ENCODE peak calls at places on chromosomes 4 and X, in eight cellular contexts. P, I, W, Q, F, M, B and H are unnamed samples.

GRCh38 chr4:11598591-11598990 is 169.9 kb upstream of the HS3ST1 start:
- DNase-seq in P (no peak), I (no peak), W (no peak), Q (no peak), F (no peak), M (no peak), B (no peak), H (no peak)

GRCh38 chrX:119015407-119016242 is 41.2 kb downstream of the LONRF3 start:
- DNase-seq in P (peak), I (no peak), W (peak), Q (no peak), F (no peak), M (no peak), B (no peak), H (no peak)

GRCh38 chrX:44071847-44072545 is 98.8 kb upstream of the NDP start:
- DNase-seq in P (peak), I (no peak), W (no peak), Q (no peak), F (no peak), M (no peak), B (no peak), H (no peak)

GRCh38 chr4:16297003-16297402 is 70.7 kb upstream of the TAPT1 start:
- DNase-seq in P (no peak), I (no peak), W (no peak), Q (no peak), F (no peak), M (no peak), B (no peak), H (no peak)

GRCh38 chr4:172042714-172043114 is 229.5 kb downstream of the GALNTL6 start:
- DNase-seq in P (peak), I (no peak), W (no peak), Q (no peak), F (no peak), M (peak), B (no peak), H (no peak)

GRCh38 chrX:103565752-103566151 is 19.6 kb upstream of the TCEAL4 start:
- DNase-seq in P (no peak), I (no peak), W (no peak), Q (no peak), F (no peak), M (no peak), B (no peak), H (no peak)

GRCh38 chrX:124388562-124388961 is 42.2 kb downstream of the SH2D1A start:
- DNase-seq in P (peak), I (no peak), W (peak), Q (no peak), F (peak), M (peak), B (no peak), H (no peak)

GRCh38 chrX:123859409-123859827 is 435 bp upstream of the XIAP start:
- DNase-seq in P (no peak), I (peak), W (no peak), Q (no peak), F (peak), M (no peak), B (no peak), H (no peak)

GRCh38 chr4:113052379-113052951 is 3.0 kb downstream of the ANK2 start:
- DNase-seq in P (no peak), I (no peak), W (no peak), Q (no peak), F (no peak), M (no peak), B (no peak), H (no peak)

GRCh38 chrX:153595859-153596857 is 2.8 kb downstream of the CCNQ start:
- DNase-seq in P (no peak), I (no peak), W (peak), Q (no peak), F (no peak), M (no peak), B (no peak), H (peak)

GRCh38 chr4:16897991-16898827 is at the start of gene LDB2:
- DNase-seq in P (no peak), I (no peak), W (peak), Q (no peak), F (peak), M (no peak), B (peak), H (no peak)

GRCh38 chrX:11380187-11380586 is 87.0 kb downstream of the AMELX start:
- DNase-seq in P (no peak), I (no peak), W (no peak), Q (no peak), F (no peak), M (no peak), B (no peak), H (no peak)

GRCh38 chr4:170391066-170391754 is 301.5 kb upstream of the AADAT start:
- DNase-seq in P (no peak), I (no peak), W (no peak), Q (no peak), F (no peak), M (no peak), B (no peak), H (no peak)

GRCh38 chrX:17527135-17527701 is 152.2 kb downstream of the NHS start:
- DNase-seq in P (no peak), I (no peak), W (no peak), Q (no peak), F (no peak), M (no peak), B (no peak), H (no peak)

GRCh38 chr4:45072981-45073380 is 346.6 kb upstream of the GNPDA2 start:
- DNase-seq in P (no peak), I (no peak), W (no peak), Q (no peak), F (no peak), M (no peak), B (no peak), H (no peak)

GRCh38 chr4:112175840-112176239 is 30.6 kb downstream of the FAM241A start:
- DNase-seq in P (no peak), I (no peak), W (no peak), Q (no peak), F (no peak), M (no peak), B (no peak), H (no peak)

GRCh38 chr4:155208258-155209054 is at the start of gene NPY2R:
- DNase-seq in P (no peak), I (no peak), W (peak), Q (no peak), F (peak), M (no peak), B (peak), H (peak)
- TF ChIP-seq CTCF in P (no peak), I (no peak), W (no peak), Q (no peak), F (peak), M (no peak), B (no peak), H (no peak)

DNA sequence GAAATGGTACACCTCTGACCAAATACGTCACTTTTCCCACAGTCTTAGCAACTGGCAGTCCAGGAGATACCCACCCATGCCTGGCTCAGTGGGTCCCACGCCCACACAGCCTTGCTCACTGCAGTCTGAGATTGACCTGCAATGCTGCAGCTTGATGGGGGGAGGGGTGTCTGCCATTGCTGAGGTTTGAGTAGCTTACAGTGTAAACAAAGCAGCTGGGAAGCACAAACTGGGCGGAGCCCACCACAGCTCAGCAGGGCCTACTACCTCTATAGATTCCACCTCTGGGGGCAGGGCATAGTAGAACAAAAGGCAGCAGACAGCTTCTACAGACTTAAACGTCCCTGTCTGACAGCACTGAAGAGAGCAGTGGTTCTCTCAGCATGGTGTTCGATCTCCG is 52.7 kb downstream of the AMER1 start:
- DNase-seq in P (no peak), I (no peak), W (no peak), Q (no peak), F (peak), M (no peak), B (no peak), H (no peak)
- H3K4me3 ChIP-seq in P (no peak), I (no peak), W (no peak), Q (no peak), F (no peak), M (no peak), B (no peak), H (no peak)

GRCh38 chr4:169064281-169064680 is 54.2 kb upstream of the CBR4 start:
- DNase-seq in P (no peak), I (no peak), W (no peak), Q (no peak), F (no peak), M (no peak), B (no peak), H (no peak)
- TF ChIP-seq POLR2AphosphoS5 in P (no peak), I (no peak), W (no peak), Q (no peak), F (no peak), M (no peak), B (no peak), H (no peak)

GRCh38 chr4:78057135-78057599 is at the start of gene FRAS1:
- DNase-seq in P (no peak), I (no peak), W (peak), Q (no peak), F (peak), M (no peak), B (peak), H (peak)
- TF ChIP-seq CTCF in P (no peak), I (no peak), W (no peak), Q (no peak), F (peak), M (no peak), B (no peak), H (no peak)

DNA sequence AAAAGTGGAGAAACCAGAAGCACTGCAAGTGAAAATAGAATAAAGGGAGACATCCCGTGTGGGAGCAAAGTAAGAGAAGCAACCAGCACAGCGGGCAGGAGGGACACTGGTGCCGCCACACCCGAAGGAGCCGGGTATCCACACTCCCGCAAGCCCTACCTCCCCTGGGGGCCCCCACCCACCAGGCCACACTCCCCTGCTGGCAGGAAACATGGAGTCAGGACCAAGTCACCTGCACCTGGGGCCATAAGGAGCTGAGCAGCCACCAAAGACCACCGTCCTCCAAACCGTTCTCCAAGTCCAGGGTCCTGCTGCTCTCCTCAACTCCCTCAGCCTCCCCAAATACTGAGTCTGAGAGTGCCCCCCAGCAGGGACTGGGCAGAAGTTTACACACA is 30.5 kb downstream of the FGFRL1 start:
- DNase-seq in P (no peak), I (no peak), W (no peak), Q (no peak), F (no peak), M (no peak), B (peak), H (no peak)
- H3K4me3 ChIP-seq in P (peak), I (no peak), W (no peak), Q (no peak), F (no peak), M (no peak), B (no peak), H (no peak)

GRCh38 chr4:8403173-8403753 is 37.3 kb downstream of the ACOX3 start:
- DNase-seq in P (peak), I (peak), W (peak), Q (no peak), F (peak), M (peak), B (peak), H (peak)
- TF ChIP-seq POLR2AphosphoS5 in P (no peak), I (peak), W (peak), Q (peak), F (no peak), M (no peak), B (no peak), H (no peak)